ENCODE peak calls at places on chromosomes 11 and 22, in nine cellular contexts. H is CD8-positive, alpha-beta T cell; Z is fibroblast of the aortic adventitia; J is tibial nerve; X is sigmoid colon; Q is uterus; I is mucosa of descending colon; O is glutamatergic neuron; B is GM13976. C is an unnamed sample.

GRCh38 chr11:77027275-77027674 is 6.9 kb upstream of the B3GNT6 start:
- DNase-seq in X (no peak), B (no peak), Z (peak), O (peak), Q (no peak), H (no peak), J (no peak), I (no peak), C (no peak)

GRCh38 chr11:117427356-117427874 is 99.8 kb downstream of the CEP164 start:
- DNase-seq in I (no peak), O (no peak), X (peak), Q (no peak), Z (no peak), H (no peak), B (no peak), J (no peak), C (no peak)

GRCh38 chr11:88100161-88100560 is 75.1 kb downstream of the RAB38 start:
- DNase-seq in Q (no peak), X (no peak), B (no peak), J (no peak), I (no peak), H (no peak), O (no peak), Z (peak), C (no peak)

GRCh38 chr22:48943567-48944432 is 883.9 kb downstream of the BRD1 start:
- DNase-seq in Q (no peak), J (no peak), H (no peak), I (peak), Z (no peak), X (peak), B (no peak), O (no peak), C (peak)

GRCh38 chr11:3108183-3108721 is 51.0 kb upstream of the CARS1 start:
- DNase-seq in I (no peak), Q (peak), Z (no peak), J (peak), B (no peak), X (peak), H (peak), O (peak), C (no peak)

GRCh38 chr22:25437414-25438160 is 126.9 kb upstream of the GRK3 start:
- DNase-seq in I (no peak), J (no peak), Q (no peak), Z (no peak), H (no peak), X (no peak), B (no peak), O (peak), C (no peak)

GRCh38 chr11:110903830-110904229 is 191.6 kb upstream of the ARHGAP20 start:
- DNase-seq in X (no peak), H (no peak), B (no peak), J (no peak), O (no peak), Q (no peak), Z (no peak), I (no peak), C (no peak)

GRCh38 chr22:44301039-44301438 is 11.7 kb downstream of the SHISAL1 start:
- DNase-seq in B (no peak), I (no peak), Q (no peak), H (no peak), X (no peak), J (no peak), Z (no peak), O (no peak), C (no peak)

GRCh38 chr11:88122956-88123355 is 52.3 kb downstream of the RAB38 start:
- DNase-seq in J (no peak), O (no peak), Q (no peak), Z (no peak), X (no peak), H (no peak), B (no peak), I (no peak), C (no peak)

GRCh38 chr11:78132475-78132874 is 7.0 kb downstream of the ALG8 start:
- DNase-seq in H (no peak), I (no peak), B (no peak), Q (no peak), J (no peak), O (no peak), X (no peak), Z (no peak), C (no peak)

GRCh38 chr11:34468209-34468841 is 29.6 kb downstream of the CAT start:
- DNase-seq in I (no peak), Z (peak), Q (no peak), O (no peak), X (no peak), B (peak), J (no peak), H (peak), C (peak)

GRCh38 chr11:115066111-115066660 is 387.9 kb downstream of the NXPE2 start:
- DNase-seq in H (no peak), X (no peak), O (no peak), I (no peak), B (no peak), Z (no peak), J (no peak), Q (no peak), C (no peak)

GRCh38 chr11:86702387-86702983 is 30.1 kb upstream of the ME3 start:
- DNase-seq in H (no peak), B (no peak), Z (no peak), X (no peak), O (no peak), Q (no peak), J (no peak), I (no peak), C (no peak)

GRCh38 chr11:86704710-86705109 is 32.3 kb upstream of the ME3 start:
- DNase-seq in X (no peak), Q (no peak), I (no peak), H (no peak), J (no peak), Z (no peak), B (no peak), O (no peak), C (no peak)

GRCh38 chr11:86703992-86704391 is 31.6 kb upstream of the ME3 start:
- DNase-seq in B (no peak), J (no peak), H (no peak), Q (no peak), I (no peak), O (no peak), Z (no peak), X (no peak), C (no peak)

GRCh38 chr11:86708671-86709070 is 36.3 kb upstream of the ME3 start:
- DNase-seq in H (no peak), O (no peak), X (no peak), Q (no peak), B (no peak), I (no peak), J (no peak), Z (no peak), C (no peak)

GRCh38 chr11:86706341-86707131 is 34.1 kb upstream of the ME3 start:
- DNase-seq in Q (no peak), O (no peak), Z (no peak), I (no peak), J (no peak), X (no peak), H (no peak), B (no peak), C (no peak)
- TF ChIP-seq CTCF in Q (no peak), O (no peak), Z (no peak), I (no peak), J (no peak), X (no peak), H (no peak), B (no peak), C (no peak)

DNA sequence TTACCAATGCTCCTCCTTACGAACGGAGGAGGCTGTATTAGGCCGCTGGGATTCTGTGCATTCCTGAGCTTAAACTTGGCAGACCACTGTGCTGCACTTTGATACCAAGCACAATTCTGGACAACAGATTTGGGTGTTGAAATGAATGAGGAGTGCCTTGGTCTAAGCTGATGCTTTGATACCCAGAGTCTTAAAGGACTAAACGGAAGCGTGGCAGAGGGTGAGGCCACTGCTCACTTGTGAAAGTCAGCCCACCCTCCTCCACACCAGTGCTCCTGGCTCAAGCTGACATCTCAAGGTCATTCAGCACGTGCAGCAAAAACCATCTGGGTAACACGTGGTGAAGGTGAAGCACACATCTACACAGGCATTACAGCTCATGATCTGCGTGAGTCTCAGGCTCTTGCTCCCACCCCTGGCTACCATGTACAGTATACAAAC is 85.9 kb downstream of the MICAL3 start:
- DNase-seq in Z (peak), H (no peak), O (peak), B (no peak), J (no peak), I (no peak), Q (peak), X (peak), C (no peak)
- TF ChIP-seq CTCF in Z (no peak), H (no peak), O (no peak), B (no peak), J (no peak), I (no peak), Q (no peak), X (no peak), C (no peak)

DNA sequence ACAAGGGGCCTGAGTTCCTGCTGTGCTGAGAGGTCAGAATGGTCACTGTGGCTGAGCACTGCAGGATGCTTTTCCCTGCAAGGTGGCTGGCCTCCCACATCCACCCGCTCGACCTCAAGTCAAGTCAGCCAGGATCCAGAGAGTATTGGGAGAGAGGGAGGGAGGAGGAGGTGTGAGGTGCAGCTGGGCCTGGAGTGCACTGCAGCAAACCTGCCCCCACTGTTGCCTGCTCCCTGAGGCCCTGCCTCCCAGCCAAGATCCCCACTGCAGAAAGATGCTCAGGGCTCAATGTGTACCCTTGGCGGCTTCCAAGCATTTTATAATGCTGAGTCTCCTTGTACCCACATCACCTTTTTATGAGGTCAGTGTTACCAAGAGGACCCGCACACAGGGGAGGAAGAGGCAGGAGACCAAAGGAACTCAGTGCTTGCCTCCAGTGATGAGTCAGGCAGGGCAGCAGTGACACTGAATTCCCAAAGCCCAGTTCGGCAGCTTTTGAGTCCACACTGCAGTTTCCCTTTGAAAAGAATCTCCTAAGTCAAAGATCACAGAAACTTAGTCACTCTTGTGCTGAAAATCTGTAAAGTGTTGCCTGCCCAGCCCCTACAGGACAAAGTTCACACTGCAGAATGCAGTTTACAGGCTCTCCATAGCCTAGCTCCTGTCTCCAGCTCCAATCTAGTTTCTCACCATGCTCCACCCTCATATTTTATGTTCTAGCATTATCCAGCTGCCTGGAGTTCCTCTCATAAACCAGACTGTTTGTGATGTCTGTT is 3.1 kb downstream of the ENDOD1 start:
- DNase-seq in H (peak), Q (no peak), Z (peak), J (no peak), B (no peak), I (peak), X (no peak), O (no peak), C (peak)
- TF ChIP-seq CTCF in H (peak), Q (peak), Z (peak), J (peak), B (no peak), I (peak), X (peak), O (peak), C (peak)

DNA sequence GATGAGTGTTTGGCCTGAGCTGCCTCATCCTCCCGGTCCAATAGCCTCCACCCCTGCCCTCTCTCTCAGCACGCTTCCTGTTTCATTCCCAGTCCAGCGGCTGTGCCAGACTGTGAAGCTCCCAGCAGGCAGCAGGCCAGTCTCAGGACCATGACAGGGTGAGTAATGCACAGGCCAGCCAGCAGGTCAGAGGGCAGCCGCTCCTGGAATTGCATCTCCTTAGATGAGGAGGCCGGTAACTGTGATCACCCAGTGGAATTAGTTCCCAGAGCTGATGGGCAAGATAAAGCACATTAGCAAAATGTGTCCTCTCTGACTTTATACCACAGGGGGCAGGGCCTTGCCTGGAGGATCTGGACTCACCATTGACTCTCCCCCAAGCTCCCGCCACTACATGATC is 251.2 kb downstream of the ETS1 start:
- DNase-seq in H (no peak), J (peak), I (peak), B (no peak), X (peak), Q (peak), Z (peak), O (no peak), C (no peak)
- TF ChIP-seq CTCF in H (no peak), J (no peak), I (no peak), B (no peak), X (no peak), Q (no peak), Z (peak), O (no peak), C (no peak)

DNA sequence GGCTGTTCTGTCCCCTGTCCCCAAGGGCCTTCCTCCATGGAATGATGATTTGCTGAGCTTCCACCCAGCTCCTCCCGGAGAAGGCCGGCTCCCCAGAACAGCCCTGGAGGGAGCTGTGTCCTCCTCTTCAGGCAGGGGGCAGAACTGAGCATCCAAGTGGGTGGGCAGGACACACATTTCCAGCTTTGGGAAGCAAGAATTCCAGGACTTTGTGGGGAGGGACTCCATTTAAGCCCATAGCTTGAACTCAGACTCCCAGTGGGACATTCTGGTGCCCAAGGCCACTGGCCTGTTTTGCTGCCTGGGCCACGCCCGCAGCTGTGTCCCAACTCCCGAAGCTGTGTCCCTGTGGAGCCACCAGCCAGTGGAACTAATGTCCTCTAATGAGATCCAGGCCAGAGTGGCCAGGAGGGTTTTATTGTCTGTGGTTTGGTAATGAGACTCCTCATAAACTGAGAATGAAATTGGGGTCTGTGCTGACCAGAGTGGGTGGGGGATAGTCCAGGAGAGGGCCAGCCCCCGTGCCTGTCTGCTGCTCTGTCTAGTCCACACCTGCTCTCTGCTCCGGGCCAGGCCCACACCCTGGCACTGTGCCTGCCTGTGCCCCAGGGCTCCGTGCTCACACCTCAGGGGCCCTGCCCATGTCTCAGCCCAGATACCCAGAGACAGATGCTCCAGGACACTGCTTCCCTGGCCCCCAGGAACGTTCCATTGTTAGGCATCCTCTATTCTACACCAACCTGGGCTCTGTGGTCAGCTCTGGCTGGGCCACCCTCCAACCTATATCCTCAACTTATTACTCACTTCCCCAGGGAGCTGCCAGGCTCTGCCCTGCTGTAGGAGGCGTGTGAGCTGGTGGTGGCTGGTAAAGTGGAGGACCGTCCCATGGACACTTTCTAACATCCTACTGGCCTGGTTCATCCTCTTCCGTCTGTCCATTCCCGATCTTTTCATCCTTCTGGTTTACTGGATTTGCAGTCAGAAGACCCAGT is 7.6 kb downstream of the NECTIN1 start:
- DNase-seq in B (no peak), X (no peak), I (peak), Z (peak), O (peak), Q (no peak), H (no peak), J (no peak), C (no peak)
- TF ChIP-seq CTCF in B (peak), X (no peak), I (no peak), Z (peak), O (peak), Q (no peak), H (no peak), J (peak), C (peak)

GRCh38 chr11:97092823-97093222 is 703.0 kb downstream of the JRKL start:
- DNase-seq in I (no peak), O (no peak), H (no peak), Z (no peak), J (no peak), X (no peak), Q (no peak), B (no peak), C (no peak)
- TF ChIP-seq CTCF in I (no peak), O (no peak), H (no peak), Z (no peak), J (no peak), X (no peak), Q (no peak), B (no peak), C (no peak)

DNA sequence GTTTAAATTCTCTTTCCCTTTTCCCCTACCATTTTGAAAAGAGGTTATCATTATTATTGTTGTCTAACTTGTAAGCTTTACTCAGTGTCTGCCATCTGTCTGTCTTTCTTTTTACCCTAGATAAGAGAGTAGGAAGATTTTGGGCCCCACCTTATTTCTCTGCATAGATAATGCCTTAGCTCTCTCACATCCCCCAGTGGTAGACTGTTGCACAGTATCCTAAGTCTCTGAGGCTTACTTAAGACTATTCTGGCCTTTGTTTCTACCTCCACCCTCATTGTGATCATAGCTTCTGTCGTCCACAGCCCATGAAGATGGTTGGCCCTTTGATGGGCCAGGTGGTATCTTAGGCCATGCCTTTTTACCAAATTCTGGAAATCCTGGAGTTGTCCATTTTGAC is 3.6 kb upstream of the OR51L1 start:
- DNase-seq in B (no peak), I (no peak), X (no peak), Z (no peak), H (no peak), Q (no peak), J (no peak), O (no peak), C (no peak)
- TF ChIP-seq CTCF in B (no peak), I (no peak), X (no peak), Z (no peak), H (no peak), Q (no peak), J (no peak), O (no peak), C (no peak)

C was measured in GM10248.